ENCODE peak calls at places on chromosomes 3 and 15, in four cellular contexts. E is WTC11, U is K562, I is GM12878. A is an unnamed sample.

GRCh38 chr3:173977747-173978146 is 580.2 kb downstream of the NLGN1 start:
- DNase-seq in I (no peak), U (no peak), E (no peak), A (no peak)

GRCh38 chr3:149180057-149180573 is 41.5 kb downstream of the CP start:
- DNase-seq in E (no peak), I (no peak), U (peak), A (peak)

GRCh38 chr3:120497813-120498212 is 47.0 kb upstream of the FSTL1 start:
- DNase-seq in I (no peak), U (no peak), E (no peak), A (no peak)

GRCh38 chr15:26298010-26298661 is 435.0 kb upstream of the ATP10A start:
- DNase-seq in I (no peak), U (no peak), E (no peak), A (no peak)

GRCh38 chr3:26233374-26233773 is 389.2 kb upstream of the LRRC3B start:
- DNase-seq in I (no peak), U (no peak), E (no peak), A (no peak)

GRCh38 chr15:91863621-91864255 is 10.2 kb downstream of the SLCO3A1 start:
- DNase-seq in I (no peak), E (no peak), U (no peak), A (no peak)

GRCh38 chr3:212432-212831 is 15.9 kb downstream of the CHL1 start:
- DNase-seq in U (no peak), I (peak), E (no peak), A (no peak)

GRCh38 chr15:74843891-74844299 is 939 bp upstream of the ULK3 start:
- DNase-seq in I (no peak), E (no peak), U (peak), A (no peak)

DNA sequence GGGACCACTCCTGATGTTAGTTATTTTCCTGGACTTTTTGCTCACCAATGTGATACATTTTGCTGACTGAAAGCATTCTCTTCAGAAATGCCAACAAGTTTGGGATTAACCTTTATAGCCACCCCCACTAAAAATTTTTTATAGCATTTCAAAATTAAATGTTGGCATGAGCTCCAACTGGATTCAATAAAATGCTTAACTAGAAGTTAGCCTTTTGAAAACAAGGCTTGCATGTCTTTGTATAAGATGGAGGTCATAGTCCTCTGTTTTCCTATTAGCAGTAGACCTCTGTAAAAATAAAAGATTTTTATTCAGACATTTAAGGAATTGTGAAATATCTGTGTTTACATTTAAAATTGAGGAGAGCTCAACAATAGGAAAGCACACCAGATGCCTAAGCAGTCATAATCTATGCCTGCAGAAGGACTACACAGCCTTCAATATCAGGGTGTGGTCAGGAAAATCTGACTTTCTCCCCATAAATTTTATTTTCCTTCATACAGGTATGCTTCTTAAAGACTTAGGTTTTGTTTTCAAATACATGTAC is 87.1 kb downstream of the DNAJC13 start:
- DNase-seq in U (no peak), I (no peak), E (no peak), A (no peak)
- TF ChIP-seq CBFB in U (no peak), I (no peak), E (no peak), A (no peak)

DNA sequence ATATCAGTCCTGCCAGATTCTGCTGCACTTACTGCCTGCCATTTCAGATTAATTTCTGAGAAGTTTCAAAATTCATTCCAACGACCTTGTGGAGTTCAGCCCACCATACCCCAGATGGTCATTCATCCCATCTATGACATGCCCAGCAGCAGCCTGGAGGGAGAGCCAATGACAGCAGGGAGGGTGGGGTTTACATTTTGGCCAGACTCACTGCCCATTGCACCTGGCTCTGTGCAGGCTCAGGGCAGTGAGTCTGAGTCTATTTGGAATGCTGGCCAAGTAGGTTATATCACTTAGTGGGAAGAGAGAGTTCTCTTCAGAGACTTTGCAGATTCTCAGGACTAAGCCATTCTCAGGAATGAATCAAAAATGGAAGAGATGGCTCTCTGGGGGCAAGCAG is 21.5 kb downstream of the SRPRB start:
- DNase-seq in I (no peak), U (no peak), E (no peak), A (no peak)
- TF ChIP-seq CREM in I (no peak), U (no peak), E (no peak), A (no peak)

GRCh38 chr3:33658971-33659848 is 58.8 kb downstream of the CLASP2 start:
- DNase-seq in U (peak), E (peak), I (peak), A (peak)
- TF ChIP-seq CBFB in U (no peak), E (no peak), I (peak), A (no peak)

GRCh38 chr15:67917636-67918035 is 77.8 kb upstream of the RNU6-1 start:
- DNase-seq in U (no peak), I (no peak), E (peak), A (no peak)
- TF ChIP-seq CREM in U (no peak), I (no peak), E (no peak), A (no peak)

GRCh38 chr3:183178512-183178832 is 15.9 kb upstream of the LAMP3 start:
- DNase-seq in I (no peak), E (no peak), U (no peak), A (no peak)

GRCh38 chr3:183180105-183180763 is 17.7 kb upstream of the LAMP3 start:
- DNase-seq in E (no peak), I (no peak), U (no peak), A (no peak)

GRCh38 chr3:183181606-183182005 is 19.1 kb upstream of the LAMP3 start:
- DNase-seq in U (no peak), E (no peak), I (no peak), A (no peak)

GRCh38 chr3:183180765-183181295 is 18.3 kb upstream of the LAMP3 start:
- DNase-seq in U (no peak), I (no peak), E (no peak), A (no peak)

DNA sequence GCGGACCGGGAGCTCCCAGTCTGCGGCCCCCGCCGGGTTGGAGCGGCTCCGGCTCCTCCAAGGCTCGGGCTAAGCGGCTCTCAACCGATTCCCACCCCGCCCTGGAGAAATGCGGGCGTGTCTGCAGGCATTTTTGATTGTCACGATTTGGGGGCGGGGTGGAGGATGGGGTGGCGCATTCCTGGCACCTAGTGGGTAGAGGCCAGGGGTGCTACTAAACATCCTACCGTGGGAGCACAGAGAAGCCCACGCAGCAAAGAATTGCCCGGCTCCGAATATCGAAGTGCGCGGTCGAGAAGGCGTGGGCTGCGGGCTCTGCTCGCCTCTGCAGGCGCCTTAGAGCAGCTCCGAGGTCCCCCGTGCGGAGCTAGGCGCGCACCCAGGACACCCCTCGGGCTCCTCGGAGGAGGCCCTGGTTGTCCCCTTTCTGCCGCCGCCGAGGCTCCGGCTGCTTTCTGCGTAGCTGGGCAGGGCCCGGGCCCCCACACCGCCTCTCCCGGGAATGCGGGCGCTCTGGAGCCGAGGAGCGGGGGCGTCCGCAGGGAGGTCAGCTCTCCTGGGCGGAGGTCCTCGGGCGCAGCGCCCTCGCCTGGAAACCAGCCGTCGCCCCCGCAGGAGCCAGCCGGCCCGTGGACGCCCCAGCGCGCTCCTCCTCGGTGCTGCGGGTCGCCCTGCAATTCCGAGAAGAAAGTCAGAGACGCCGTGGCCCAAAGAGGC is 16.5 kb upstream of the LAMP3 start:
- DNase-seq in E (peak), U (peak), I (no peak), A (no peak)
- TF ChIP-seq CBFB in E (no peak), U (no peak), I (no peak), A (no peak)

A was measured in HepG2.